ENCODE peak calls at places on chromosomes 3 and 15, in six cellular contexts. F is naive thymus-derived CD4-positive, alpha-beta T cell; K is IMR-90; C is body of pancreas; I is aorta; U is lower lobe of right lung. J is an unnamed sample.

GRCh38 chr3:63387568-63387967 is 109.5 kb downstream of the SYNPR start:
- ATAC-seq in F (no peak), K (no peak), C (no peak), I (no peak), U (peak; percentile 69), J (no peak)

GRCh38 chr3:3053974-3054373 is 56.2 kb downstream of the IL5RA start:
- ATAC-seq in F (no peak), K (peak; percentile 24), C (no peak), I (no peak), U (no peak), J (no peak)

GRCh38 chr3:129616713-129617112 is 10.2 kb upstream of the PLXND1 start:
- ATAC-seq in F (peak; percentile 72), K (no peak), C (peak; percentile 25), I (peak; percentile 17), U (peak; percentile 46), J (peak; percentile 62)

GRCh38 chr3:138688871-138689299 is 80.3 kb downstream of the FAIM start:
- ATAC-seq in F (no peak), K (no peak), C (no peak), I (no peak), U (peak; percentile 33), J (no peak)

GRCh38 chr3:58021962-58022361 is 13.7 kb downstream of the FLNB start:
- ATAC-seq in F (no peak), K (no peak), C (peak; percentile 52), I (no peak), U (no peak), J (no peak)

GRCh38 chr3:17639765-17640164 is 102.7 kb downstream of the TBC1D5 start:
- ATAC-seq in F (no peak), K (peak; percentile 73), C (no peak), I (no peak), U (peak; percentile 89), J (peak; percentile 53)

GRCh38 chr15:101221858-101222257 is 30.0 kb downstream of the CHSY1 start:
- ATAC-seq in F (no peak), K (peak; percentile 48), C (peak; percentile 18), I (no peak), U (no peak), J (no peak)

GRCh38 chr15:98903377-98904018 is 104.1 kb downstream of the PGPEP1L start:
- ATAC-seq in F (no peak), K (peak; percentile 15), C (no peak), I (no peak), U (no peak), J (no peak)

GRCh38 chr15:40344631-40345120 is 3.9 kb upstream of the CCDC9B start:
- ATAC-seq in F (peak; percentile 85), K (peak; percentile 18), C (peak; percentile 31), I (no peak), U (peak; percentile 40), J (no peak)

GRCh38 chr3:123143669-123144411 is 57.9 kb upstream of the SEC22A start:
- ATAC-seq in F (no peak), K (peak; percentile 85), C (peak; percentile 82), I (no peak), U (no peak), J (no peak)

GRCh38 chr3:133799794-133800585 is 5.6 kb upstream of the SRPRB start:
- ATAC-seq in F (peak; percentile 74), K (peak; percentile 61), C (no peak), I (peak; percentile 26), U (peak; percentile 49), J (peak; percentile 53)

GRCh38 chr3:133804896-133805295 is 719 bp upstream of the SRPRB start:
- ATAC-seq in F (no peak), K (no peak), C (no peak), I (no peak), U (no peak), J (no peak)

GRCh38 chr3:133805702-133806475 is at the start of gene SRPRB:
- ATAC-seq in F (peak; percentile 98), K (peak; percentile 100), C (peak; percentile 100), I (peak; percentile 100), U (peak; percentile 100), J (peak; percentile 99)

GRCh38 chr3:133805384-133805701 is 272 bp upstream of the SRPRB start:
- ATAC-seq in F (no peak), K (no peak), C (no peak), I (no peak), U (no peak), J (no peak)

GRCh38 chr3:133803474-133803873 is 2.1 kb upstream of the SRPRB start:
- ATAC-seq in F (no peak), K (no peak), C (no peak), I (no peak), U (no peak), J (no peak)
- H3K4me3 ChIP-seq in F (no peak overlapping the region), K (no peak overlapping the region), C (no peak overlapping the region), I (no peak overlapping the region), U (no peak overlapping the region), J (no peak overlapping the region)

GRCh38 chr3:159858650-159859049 is 130.0 kb upstream of the IL12A start:
- ATAC-seq in F (no peak), K (no peak), C (no peak), I (no peak), U (no peak), J (no peak)
- H3K4me1 ChIP-seq in F (no peaks in the 10 kb centered on the region), K (peaks cover 26% of the 10 kb centered on the region), C (no peaks in the 10 kb centered on the region), I (peaks cover 9% of the 10 kb centered on the region), U (peaks cover 66% of the 10 kb centered on the region), J (peaks cover 100% of the 10 kb centered on the region)

DNA sequence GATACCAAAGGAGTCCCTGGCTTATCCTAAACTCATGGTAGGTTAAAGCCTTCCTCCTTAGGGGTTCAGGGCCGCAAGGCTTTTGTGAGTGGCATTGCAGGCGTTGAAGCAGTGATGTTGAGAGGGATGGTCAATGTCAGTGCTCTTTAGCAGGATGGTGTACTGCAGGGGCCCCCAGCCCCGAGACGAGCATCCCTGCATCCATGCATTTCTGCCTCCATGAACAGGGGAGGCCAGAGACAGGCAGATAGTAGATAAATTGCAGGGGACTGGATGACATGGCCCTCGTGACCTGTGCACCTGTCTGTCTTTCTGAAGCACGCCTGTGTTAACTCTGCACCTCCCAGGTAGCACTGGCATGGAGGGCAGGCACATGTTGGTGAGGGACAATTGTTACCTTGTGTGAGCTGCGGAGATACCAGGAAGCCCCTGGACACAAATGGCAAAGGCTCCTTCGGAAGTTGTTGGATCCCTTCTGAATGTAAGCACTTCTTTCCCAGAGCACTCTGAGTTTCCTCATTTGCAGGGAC is 133.5 kb downstream of the SNRPN start:
- ATAC-seq in F (no peak), K (no peak), C (no peak), I (no peak), U (no peak), J (no peak)
- H3K9me3 ChIP-seq in F (peaks cover 96% of the 10 kb centered on the region), K (peaks cover 72% of the 10 kb centered on the region), C (peaks cover 96% of the 10 kb centered on the region), I (peaks cover 29% of the 10 kb centered on the region), U (peaks cover 99% of the 10 kb centered on the region), J (peaks cover 100% of the 10 kb centered on the region)

DNA sequence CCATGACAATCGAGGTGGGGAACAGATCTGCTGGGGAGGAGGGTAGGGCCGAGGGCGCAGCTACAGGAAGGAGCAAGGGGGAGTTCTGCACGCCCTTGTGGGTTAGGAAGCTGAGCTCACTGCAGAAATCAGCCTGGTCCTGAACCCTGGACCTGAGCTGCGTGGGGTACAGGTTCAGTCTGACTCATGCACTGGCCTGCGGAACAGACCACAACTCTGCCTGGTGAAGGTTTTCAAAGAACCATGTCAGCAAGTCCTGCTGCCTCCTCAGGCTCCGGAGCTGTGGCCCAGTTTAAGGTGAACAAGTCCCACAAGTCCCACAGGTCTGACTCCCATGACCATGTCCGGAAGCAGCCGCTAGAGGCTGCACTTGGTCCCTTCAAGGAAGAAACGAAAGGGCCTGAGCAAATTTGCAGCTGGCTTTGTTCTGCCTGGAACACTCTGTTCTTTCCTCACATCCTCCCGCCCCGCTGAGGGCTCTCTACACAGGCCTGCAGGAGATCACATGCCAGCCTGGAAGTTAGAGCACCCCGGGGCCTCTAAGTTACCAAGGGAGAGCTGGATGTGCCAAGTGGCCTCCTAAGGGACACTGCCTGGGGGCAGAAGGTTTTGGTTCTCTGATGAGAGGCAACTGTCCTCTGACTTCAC is 49.3 kb upstream of the AKAP13 start:
- ATAC-seq in F (peak; percentile 70), K (peak; percentile 55), C (peak; percentile 95), I (peak; percentile 91), U (peak; percentile 95), J (peak; percentile 98)
- H3K4me3 ChIP-seq in F (peak overlapping the region; percentile 57), K (no peak overlapping the region), C (no peak overlapping the region), I (no peak overlapping the region), U (no peak overlapping the region), J (no peak overlapping the region)

DNA sequence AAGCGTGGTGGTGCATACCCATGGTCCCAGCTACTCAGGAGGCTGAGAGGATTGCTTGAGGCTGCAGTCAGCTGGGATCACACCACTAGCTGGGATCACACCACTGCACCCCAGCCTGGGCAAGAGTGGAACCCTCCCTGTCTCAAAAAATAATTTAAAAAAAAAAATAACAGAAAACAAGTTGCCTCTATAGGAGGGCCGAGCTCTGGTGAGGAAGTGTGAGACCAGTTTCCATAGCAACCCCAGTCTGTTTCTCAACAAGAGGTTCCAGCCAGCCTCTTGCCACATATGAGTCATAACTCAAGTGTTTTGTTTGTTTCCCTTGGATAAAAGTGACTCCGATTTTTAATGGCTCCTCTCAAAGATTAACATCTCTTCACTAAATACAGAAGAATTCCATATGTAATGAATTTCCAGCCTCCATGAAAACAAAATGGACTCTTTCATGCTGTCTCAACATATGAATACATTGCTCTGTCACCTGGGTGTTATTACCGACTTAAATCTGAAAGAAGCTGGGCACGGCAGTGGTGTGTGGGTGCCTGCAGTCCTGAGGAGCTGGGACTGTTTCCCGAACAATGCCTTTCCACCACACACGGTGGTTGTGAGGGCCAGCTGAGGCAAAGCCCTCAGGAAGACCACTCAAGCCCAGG is 19.7 kb downstream of the TMEM43 start:
- ATAC-seq in F (peak; percentile 75), K (peak; percentile 62), C (peak; percentile 97), I (peak; percentile 91), U (peak; percentile 89), J (peak; percentile 89)
- H3K4me1 ChIP-seq in F (peaks cover 52% of the 10 kb centered on the region), K (peaks cover 29% of the 10 kb centered on the region), C (peaks cover 22% of the 10 kb centered on the region), I (peaks cover 4% of the 10 kb centered on the region), U (peaks cover 58% of the 10 kb centered on the region), J (peaks cover 31% of the 10 kb centered on the region)

DNA sequence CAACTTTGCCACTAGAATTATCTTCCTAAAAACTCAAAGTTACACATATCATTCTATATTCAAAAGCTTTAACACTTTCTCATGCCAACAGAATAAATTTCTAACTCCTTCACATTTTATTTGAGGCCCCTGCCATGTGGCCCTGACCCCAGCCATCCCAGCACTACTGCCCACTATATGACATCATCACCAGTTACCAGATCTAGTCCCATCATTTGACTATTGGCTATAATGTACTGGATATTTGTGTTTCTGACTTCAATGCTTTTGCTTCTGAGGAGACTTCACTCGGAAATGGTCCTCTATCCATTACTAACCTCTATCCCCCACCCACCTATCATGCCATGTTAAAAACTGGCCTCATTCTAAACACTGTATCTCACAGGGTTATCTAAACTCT is 23.6 kb downstream of the UBE3A start:
- ATAC-seq in F (no peak), K (no peak), C (no peak), I (no peak), U (no peak), J (no peak)
- H3K9me3 ChIP-seq in F (no peaks in the 10 kb centered on the region), K (no peaks in the 10 kb centered on the region), C (no peaks in the 10 kb centered on the region), I (no peaks in the 10 kb centered on the region), U (peaks cover 7% of the 10 kb centered on the region), J (no peaks in the 10 kb centered on the region)

GRCh38 chr15:74784426-74784825 is 2.5 kb downstream of the CSK start:
- ATAC-seq in F (no peak), K (no peak), C (no peak), I (no peak), U (no peak), J (no peak)
- H3K4me3 ChIP-seq in F (peak overlapping the region; percentile 85), K (no peak overlapping the region), C (no peak overlapping the region), I (no peak overlapping the region), U (peak overlapping the region; percentile 77), J (no peak overlapping the region)

GRCh38 chr3:155938409-155938808 is 68.0 kb downstream of the GMPS start:
- ATAC-seq in F (no peak), K (peak; percentile 88), C (no peak), I (no peak), U (no peak), J (no peak)
- H3K4me1 ChIP-seq in F (no peaks in the 10 kb centered on the region), K (no peaks in the 10 kb centered on the region), C (no peaks in the 10 kb centered on the region), I (no peaks in the 10 kb centered on the region), U (no peaks in the 10 kb centered on the region), J (no peaks in the 10 kb centered on the region)